ENCODE peak calls at places on chromosomes 7 and 10, in six cellular contexts. J is endothelial cell, E is anterior cingulate cortex, A is iris pigment epithelial cell, Q is iPS DF 19.7, R is sciatic nerve. U is an unnamed sample.

GRCh38 chr10:44395396-44395795 is 10.5 kb upstream of the CXCL12 start:
- DNase-seq in J (no peak), E (no peak), A (no peak), Q (no peak), R (peak; percentile 25), U (no peak)

GRCh38 chr10:31947144-31947926 is 18.7 kb upstream of the ARHGAP12 start:
- DNase-seq in J (no peak), E (no peak), A (peak; percentile 96), Q (no peak), R (no peak), U (peak; percentile 82)

GRCh38 chr10:123560301-123561144 is 105.6 kb upstream of the GPR26 start:
- DNase-seq in J (no peak), E (no peak), A (no peak), Q (no peak), R (no peak), U (no peak)

GRCh38 chr10:50385610-50386009 is 134.3 kb upstream of the ASAH2 start:
- DNase-seq in J (no peak), E (no peak), A (peak; percentile 70), Q (no peak), R (peak; percentile 68), U (no peak)

GRCh38 chr10:123648595-123648994 is 17.6 kb upstream of the GPR26 start:
- DNase-seq in J (no peak), E (no peak), A (no peak), Q (no peak), R (no peak), U (no peak)

GRCh38 chr7:143390098-143390772 is 9.1 kb downstream of the ZYX start:
- DNase-seq in J (no peak), E (no peak), A (no peak), Q (no peak), R (no peak), U (no peak)

GRCh38 chr10:52525761-52526160 is 211.7 kb downstream of the DKK1 start:
- DNase-seq in J (no peak), E (no peak), A (peak; percentile 85), Q (no peak), R (no peak), U (no peak)

GRCh38 chr10:127196227-127196954 is at the start of gene INSYN2A:
- DNase-seq in J (peak; percentile 73), E (peak; percentile 45), A (peak; percentile 51), Q (no peak), R (no peak), U (peak; percentile 64)

GRCh38 chr10:12308102-12308501 is 41.2 kb upstream of the CAMK1D start:
- DNase-seq in J (no peak), E (no peak), A (no peak), Q (no peak), R (no peak), U (no peak)

GRCh38 chr7:108653526-108653925 is 83.9 kb downstream of the DNAJB9 start:
- DNase-seq in J (no peak), E (no peak), A (peak; percentile 63), Q (no peak), R (no peak), U (no peak)

GRCh38 chr10:91592282-91593020 is 40.4 kb downstream of the PPP1R3C start:
- DNase-seq in J (no peak), E (no peak), A (no peak), Q (no peak), R (no peak), U (no peak)

GRCh38 chr7:30788640-30789333 is 17.6 kb downstream of the MINDY4 start:
- DNase-seq in J (no peak), E (no peak), A (no peak), Q (no peak), R (no peak), U (no peak)

GRCh38 chr10:93993782-93994668 is at the start of gene PLCE1:
- DNase-seq in J (peak; percentile 41), E (peak; percentile 17), A (no peak), Q (no peak), R (peak; percentile 69), U (peak; percentile 56)

GRCh38 chr10:59047180-59047579 is 129.3 kb upstream of the PHYHIPL start:
- DNase-seq in J (no peak), E (no peak), A (no peak), Q (no peak), R (no peak), U (no peak)

GRCh38 chr7:96273716-96274115 is 48.2 kb downstream of the SLC25A13 start:
- DNase-seq in J (no peak), E (no peak), A (peak; percentile 42), Q (no peak), R (no peak), U (no peak)

GRCh38 chr10:47306429-47307210 is 6.6 kb downstream of the GDF10 start:
- DNase-seq in J (no peak), E (no peak), A (no peak), Q (no peak), R (no peak), U (no peak)

GRCh38 chr10:61350794-61351193 is 102.4 kb downstream of the TMEM26 start:
- DNase-seq in J (no peak), E (no peak), A (no peak), Q (no peak), R (no peak), U (no peak)

GRCh38 chr10:88270871-88271713 is 312.0 kb downstream of the RNLS start:
- DNase-seq in J (no peak), E (no peak), A (peak; percentile 71), Q (no peak), R (no peak), U (no peak)

GRCh38 chr7:140541176-140541512 is 61.8 kb upstream of the MKRN1 start:
- DNase-seq in J (no peak), E (no peak), A (no peak), Q (no peak), R (no peak), U (no peak)

GRCh38 chr7:122520961-122521555 is 177.9 kb downstream of the RNF133 start:
- DNase-seq in J (no peak), E (no peak), A (no peak), Q (peak; percentile 30), R (no peak), U (no peak)

GRCh38 chr10:88833722-88834121 is 17.9 kb downstream of the ANKRD22 start:
- DNase-seq in J (no peak), E (no peak), A (no peak), Q (no peak), R (no peak), U (no peak)